ENCODE peak calls at places on chromosomes 2 and 18, in seven cellular contexts. Y, W, H, P, F, V and R are unnamed samples.

GRCh38 chr2:37230581-37230980 is 815 bp downstream of the CEBPZ start:
- DNase-seq in H (no peak), V (no peak), P (no peak), F (no peak), Y (peak), W (no peak), R (no peak)

GRCh38 chr18:75393721-75394120 is 33.8 kb downstream of the SMIM21 start:
- DNase-seq in Y (no peak), P (no peak), H (no peak), V (no peak), W (no peak), F (no peak), R (no peak)

GRCh38 chr2:188292446-188293239 is 969 bp downstream of the GULP1 start:
- DNase-seq in F (peak), P (peak), Y (peak), W (no peak), V (no peak), H (peak), R (no peak)

GRCh38 chr2:101758001-101758400 is 60.5 kb downstream of the MAP4K4 start:
- DNase-seq in Y (peak), V (no peak), F (no peak), W (no peak), P (no peak), H (no peak), R (no peak)

GRCh38 chr2:212227755-212228154 is 310.8 kb downstream of the ERBB4 start:
- DNase-seq in W (no peak), P (peak), H (peak), F (no peak), Y (peak), V (no peak), R (peak)

GRCh38 chr2:219057709-219058540 is 2.8 kb downstream of the IHH start:
- DNase-seq in H (peak), Y (peak), F (peak), V (peak), W (no peak), P (peak), R (peak)

GRCh38 chr2:212237350-212238095 is 301.1 kb downstream of the ERBB4 start:
- DNase-seq in W (no peak), H (no peak), Y (no peak), V (no peak), F (peak), P (no peak), R (peak)

GRCh38 chr2:168090366-168091019 is 156.9 kb downstream of the STK39 start:
- DNase-seq in Y (no peak), F (no peak), H (no peak), P (no peak), V (no peak), W (no peak), R (no peak)

GRCh38 chr2:151478011-151478410 is 68.3 kb downstream of the RIF1 start:
- DNase-seq in P (peak), W (no peak), V (no peak), Y (peak), F (no peak), H (no peak), R (no peak)

GRCh38 chr2:185436787-185437372 is 301.7 kb upstream of the FSIP2 start:
- DNase-seq in V (no peak), H (no peak), W (no peak), P (no peak), Y (no peak), F (no peak), R (no peak)

GRCh38 chr18:36284671-36285295 is 12.7 kb upstream of the FHOD3 start:
- DNase-seq in F (peak), V (peak), Y (peak), P (peak), H (peak), W (peak), R (peak)

GRCh38 chr2:119428488-119429224 is 3.0 kb upstream of the TMEM37 start:
- DNase-seq in Y (no peak), P (no peak), F (peak), H (no peak), W (no peak), V (no peak), R (no peak)

GRCh38 chr2:113848758-113849460 is 41.0 kb upstream of the ACTR3 start:
- DNase-seq in F (no peak), W (no peak), H (no peak), Y (peak), V (no peak), P (no peak), R (no peak)

GRCh38 chr2:222738759-222739292 is 67.4 kb downstream of the MOGAT1 start:
- DNase-seq in F (no peak), V (no peak), H (no peak), Y (peak), P (no peak), W (no peak), R (no peak)

GRCh38 chr2:170715062-170715931 is at the start of gene SP5:
- DNase-seq in F (peak), V (no peak), P (peak), H (peak), Y (peak), W (no peak), R (peak)

GRCh38 chr18:60894254-60894945 is 438.8 kb upstream of the CDH20 start:
- DNase-seq in V (no peak), W (no peak), P (no peak), Y (no peak), F (no peak), H (no peak), R (no peak)

GRCh38 chr2:141316606-141317005 is 814.2 kb downstream of the LRP1B start:
- DNase-seq in W (no peak), H (no peak), Y (no peak), F (no peak), P (no peak), V (no peak), R (no peak)

GRCh38 chr18:9792565-9793226 is 84.6 kb downstream of the RAB31 start:
- DNase-seq in H (no peak), P (no peak), V (peak), F (peak), Y (no peak), W (no peak), R (no peak)

GRCh38 chr2:238601433-238602222 is 174.9 kb downstream of the ASB1 start:
- DNase-seq in Y (peak), H (no peak), P (peak), V (no peak), W (no peak), F (no peak), R (no peak)

GRCh38 chr2:194205568-194206227 is 1451.3 kb upstream of the SLC39A10 start:
- DNase-seq in H (no peak), Y (no peak), V (no peak), F (no peak), W (no peak), P (no peak), R (no peak)

GRCh38 chr2:236343400-236344161 is 79.4 kb upstream of the ASB18 start:
- DNase-seq in V (peak), F (peak), P (peak), W (peak), Y (peak), H (peak), R (peak)

GRCh38 chr2:231887756-231888155 is 38.4 kb downstream of the NPPC start:
- DNase-seq in Y (no peak), W (no peak), P (no peak), H (no peak), V (no peak), F (no peak), R (no peak)